ENCODE peak calls at places on chromosomes 16 and 17, in eight cellular contexts. Y is PC-9, D is neural progenitor cell, S is A673, K is stomach, U is HepG2, F is left ventricle myocardium inferior, C is BE2C. T is an unnamed sample.

GRCh38 chr17:7930841-7931631 is 710 bp downstream of the TRAPPC1 start:
- DNase-seq in Y (no peak), D (no peak), S (no peak), K (no peak), U (no peak), F (no peak), C (no peak), T (no peak)

GRCh38 chr16:53608094-53608493 is 95.6 kb downstream of the RPGRIP1L start:
- DNase-seq in Y (no peak), D (no peak), S (no peak), K (no peak), U (no peak), F (no peak), C (no peak), T (no peak)

GRCh38 chr17:69733171-69734014 is 318.9 kb downstream of the MAP2K6 start:
- DNase-seq in Y (no peak), D (no peak), S (peak; percentile 26), K (no peak), U (no peak), F (peak; percentile 22), C (no peak), T (no peak)

GRCh38 chr16:78629173-78629572 is 529.7 kb downstream of the WWOX start:
- DNase-seq in Y (no peak), D (no peak), S (peak; percentile 24), K (no peak), U (no peak), F (no peak), C (no peak), T (no peak)

GRCh38 chr16:81703177-81704155 is 75.6 kb upstream of the PLCG2 start:
- DNase-seq in Y (no peak), D (no peak), S (peak; percentile 54), K (no peak), U (no peak), F (peak; percentile 4), C (no peak), T (peak; percentile 39)

GRCh38 chr16:53115047-53115446 is 60.3 kb downstream of the CHD9 start:
- DNase-seq in Y (no peak), D (no peak), S (no peak), K (no peak), U (no peak), F (no peak), C (no peak), T (no peak)

GRCh38 chr16:11914759-11915643 is 755 bp downstream of the GSPT1 start:
- DNase-seq in Y (peak; percentile 47), D (peak; percentile 63), S (peak; percentile 44), K (peak; percentile 41), U (no peak), F (peak; percentile 38), C (peak; percentile 42), T (peak; percentile 69)

GRCh38 chr16:87369796-87370719 is 13.5 kb downstream of the FBXO31 start:
- DNase-seq in Y (no peak), D (peak; percentile 2), S (no peak), K (no peak), U (no peak), F (peak; percentile 50), C (peak; percentile 57), T (peak; percentile 24)

GRCh38 chr16:17261197-17261858 is 209.4 kb downstream of the XYLT1 start:
- DNase-seq in Y (no peak), D (no peak), S (no peak), K (no peak), U (no peak), F (no peak), C (no peak), T (no peak)

GRCh38 chr17:74778960-74779359 is 2.8 kb upstream of the NAT9 start:
- DNase-seq in Y (no peak), D (no peak), S (no peak), K (no peak), U (no peak), F (no peak), C (no peak), T (no peak)

GRCh38 chr16:85178596-85178995 is 66.3 kb upstream of the CIBAR2 start:
- DNase-seq in Y (no peak), D (no peak), S (no peak), K (no peak), U (no peak), F (no peak), C (no peak), T (peak; percentile 17)

GRCh38 chr17:42055003-42055402 is 4.6 kb upstream of the C17orf113 start:
- DNase-seq in Y (no peak), D (peak; percentile 67), S (no peak), K (no peak), U (no peak), F (no peak), C (no peak), T (no peak)

GRCh38 chr16:9103546-9103945 is 12.1 kb downstream of the HAPSTR1 start:
- DNase-seq in Y (no peak), D (no peak), S (no peak), K (no peak), U (no peak), F (no peak), C (no peak), T (no peak)
- H3K36me3 ChIP-seq in Y (peaks cover 83% of the 10 kb centered on the region), D (peaks cover 23% of the 10 kb centered on the region), S (peaks cover 95% of the 10 kb centered on the region), K (peaks cover 22% of the 10 kb centered on the region), U (peaks cover 50% of the 10 kb centered on the region), F (peaks cover 64% of the 10 kb centered on the region), C (peaks cover 97% of the 10 kb centered on the region), T (peaks cover 74% of the 10 kb centered on the region)

DNA sequence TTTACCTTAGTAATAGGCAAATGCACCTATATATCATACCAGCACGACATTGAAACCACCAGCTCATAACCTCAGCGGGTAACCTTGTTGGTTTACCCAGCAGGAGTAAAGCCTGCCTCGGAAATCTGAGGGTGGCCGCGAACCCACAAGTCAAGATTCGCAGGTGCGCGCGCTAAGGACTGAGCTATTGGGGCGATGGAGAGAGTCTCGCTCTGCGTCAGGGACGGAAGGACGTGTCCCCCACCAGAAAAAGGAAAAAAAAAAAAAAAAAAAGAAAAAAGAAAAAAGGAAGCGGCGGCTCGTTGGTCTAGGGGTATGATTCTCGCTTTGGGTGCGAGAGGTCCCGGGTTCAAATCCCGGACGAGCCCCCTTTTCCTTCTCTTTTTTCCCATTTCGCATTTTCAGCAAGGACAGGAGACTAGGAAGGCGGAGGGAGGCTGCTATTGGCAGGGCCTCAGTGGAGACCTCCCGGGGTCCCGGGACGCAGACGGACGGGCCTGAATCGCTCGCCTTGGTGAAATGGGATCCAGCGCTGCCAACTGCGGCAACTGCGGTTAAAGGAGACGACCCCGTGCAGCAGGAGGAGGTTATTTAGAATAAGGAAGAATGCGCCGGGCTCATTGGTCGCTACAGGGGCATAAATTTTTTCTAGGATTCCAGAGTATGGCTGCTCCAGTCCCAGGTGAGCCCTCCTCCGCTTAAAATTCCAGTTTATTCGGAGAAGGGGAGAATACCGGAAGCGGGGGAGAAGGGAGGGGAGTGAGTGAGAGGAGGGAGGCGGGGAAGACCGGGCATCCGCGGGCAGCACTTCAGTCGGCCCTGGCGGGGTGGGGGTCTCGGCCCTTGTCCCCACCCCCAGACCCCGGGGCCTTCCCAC is at the start of gene OR1F1:
- DNase-seq in Y (peak; percentile 72), D (peak; percentile 65), S (peak; percentile 88), K (no peak), U (peak; percentile 71), F (no peak), C (peak; percentile 70), T (no peak)
- H3K4me3 ChIP-seq in Y (peak within 1 kb of the TSS; percentile 94), D (peak within 1 kb of the TSS; percentile 75), S (peak within 1 kb of the TSS; percentile 75), K (peak within 1 kb of the TSS; percentile 22), U (peak within 1 kb of the TSS; percentile 91), F (peak within 1 kb of the TSS; percentile 46), C (peak within 1 kb of the TSS; percentile 92), T (peak within 1 kb of the TSS; percentile 23)

GRCh38 chr17:43900858-43901754 is 6.2 kb downstream of the MPP2 start:
- DNase-seq in Y (no peak), D (peak; percentile 18), S (no peak), K (no peak), U (no peak), F (no peak), C (no peak), T (no peak)

GRCh38 chr17:43902190-43902589 is 5.1 kb downstream of the MPP2 start:
- DNase-seq in Y (no peak), D (peak; percentile 84), S (no peak), K (no peak), U (no peak), F (no peak), C (no peak), T (no peak)

GRCh38 chr17:43898446-43898845 is 8.9 kb downstream of the MPP2 start:
- DNase-seq in Y (no peak), D (no peak), S (no peak), K (no peak), U (no peak), F (no peak), C (no peak), T (no peak)

GRCh38 chr17:43897827-43898226 is 9.5 kb downstream of the MPP2 start:
- DNase-seq in Y (no peak), D (no peak), S (no peak), K (no peak), U (no peak), F (no peak), C (no peak), T (no peak)

DNA sequence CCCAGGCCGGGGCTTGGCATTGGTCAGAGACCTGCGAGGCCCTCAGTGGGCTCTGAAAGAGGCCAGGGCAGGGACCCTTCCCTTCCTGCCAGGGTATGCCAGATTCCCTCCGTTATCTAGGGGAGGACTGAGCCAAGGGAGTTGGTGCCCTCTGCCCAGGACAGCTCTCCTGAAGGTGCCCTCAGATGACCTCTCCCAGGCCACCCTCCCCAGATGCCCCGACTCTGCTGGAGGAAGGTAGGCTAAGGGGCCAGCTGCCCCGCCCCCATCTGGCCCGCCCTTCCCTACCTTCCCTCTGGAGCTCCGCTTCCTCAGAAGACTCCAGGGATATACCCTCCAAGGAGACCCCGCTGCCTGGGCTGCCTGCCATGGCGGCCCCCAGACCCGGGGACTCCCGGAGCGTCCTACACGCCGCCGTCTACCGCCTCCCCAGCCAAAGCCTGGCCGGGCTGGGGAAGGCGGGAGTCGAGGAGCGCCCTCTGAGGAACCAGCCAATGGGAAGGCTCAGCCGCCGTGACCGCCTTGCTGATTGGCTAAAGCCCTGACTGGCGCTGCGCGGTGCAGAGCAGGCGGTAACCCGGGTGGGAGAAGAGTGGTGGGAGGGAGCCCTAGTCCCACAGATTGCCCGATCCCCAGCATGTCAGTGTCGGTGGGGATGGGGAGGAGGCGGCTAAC is 7.0 kb downstream of the MPP2 start:
- DNase-seq in Y (peak; percentile 82), D (peak; percentile 96), S (peak; percentile 82), K (peak; percentile 90), U (peak; percentile 63), F (peak; percentile 87), C (peak; percentile 95), T (peak; percentile 89)
- H3K9me3 ChIP-seq in Y (no peaks in the 10 kb centered on the region), D (no peaks in the 10 kb centered on the region), S (no peaks in the 10 kb centered on the region), K (no peaks in the 10 kb centered on the region), U (no peaks in the 10 kb centered on the region), F (no peaks in the 10 kb centered on the region), C (no peaks in the 10 kb centered on the region), T (no peaks in the 10 kb centered on the region)

GRCh38 chr16:58177347-58177710 is 20.6 kb downstream of the CSNK2A2 start:
- DNase-seq in Y (no peak), D (no peak), S (no peak), K (no peak), U (no peak), F (no peak), C (no peak), T (no peak)

DNA sequence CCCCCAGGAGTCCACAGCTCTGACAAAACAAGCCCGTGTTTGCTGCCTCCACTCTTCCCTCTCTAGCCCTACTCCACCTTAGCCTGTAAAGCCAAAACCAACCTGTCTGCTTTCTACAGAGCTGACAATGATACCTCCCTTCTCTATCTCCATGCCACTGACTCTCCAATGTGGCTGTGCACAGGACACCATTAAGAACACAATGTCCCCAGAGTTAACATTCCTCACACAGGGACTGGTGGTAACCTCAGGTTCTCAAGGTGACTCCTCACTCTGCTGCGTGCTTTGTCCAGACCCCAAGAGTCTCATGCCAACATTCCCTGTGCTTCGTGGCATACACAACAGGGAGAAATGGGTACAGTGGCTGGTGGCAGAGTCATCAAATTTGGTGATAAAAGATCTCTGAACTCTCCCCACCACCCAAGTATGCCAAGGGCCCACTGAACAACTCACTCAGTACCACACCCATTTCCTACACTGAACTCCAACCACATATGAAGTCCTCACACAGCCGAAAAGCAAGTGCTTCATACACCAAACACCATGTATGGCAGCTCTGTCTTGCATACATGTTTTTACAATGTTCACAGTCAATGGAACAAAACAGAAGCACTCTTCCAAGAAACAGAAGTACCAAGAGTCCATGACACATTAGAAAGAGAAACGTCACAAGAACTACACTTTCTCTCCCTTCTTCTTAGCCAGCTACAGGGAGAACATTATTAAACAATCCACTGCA is 21.1 kb downstream of the CSNK2A2 start:
- DNase-seq in Y (no peak), D (no peak), S (no peak), K (no peak), U (no peak), F (no peak), C (no peak), T (no peak)
- H3K36me3 ChIP-seq in Y (peaks cover 22% of the 10 kb centered on the region), D (peaks cover 10% of the 10 kb centered on the region), S (peaks cover 32% of the 10 kb centered on the region), K (peaks cover 8% of the 10 kb centered on the region), U (peaks cover 19% of the 10 kb centered on the region), F (peaks cover 46% of the 10 kb centered on the region), C (peaks cover 55% of the 10 kb centered on the region), T (peaks cover 68% of the 10 kb centered on the region)